ENCODE peak calls at places on chromosomes 16 and 17, in six cellular contexts. R is K562, C is A549, T is esophagus muscularis mucosa, X is H1, Q is transverse colon. G is an unnamed sample.

GRCh38 chr16:27791404-27791719 is 241.4 kb downstream of the KATNIP start:
- DNase-seq in R (no peak), C (no peak), T (no peak), X (no peak), Q (no peak), G (no peak)

GRCh38 chr17:57906910-57907309 is 48.3 kb downstream of the CUEDC1 start:
- DNase-seq in R (no peak), C (no peak), T (no peak), X (no peak), Q (no peak), G (no peak)

GRCh38 chr17:55634702-55635101 is 88.0 kb downstream of the TMEM100 start:
- DNase-seq in R (no peak), C (no peak), T (no peak), X (no peak), Q (no peak), G (no peak)

GRCh38 chr17:61551255-61551742 is 39.7 kb downstream of the NACA2 start:
- DNase-seq in R (peak), C (peak), T (no peak), X (no peak), Q (no peak), G (no peak)

GRCh38 chr17:9814337-9814945 is 7.4 kb downstream of the GSG1L2 start:
- DNase-seq in R (no peak), C (no peak), T (no peak), X (no peak), Q (no peak), G (no peak)

GRCh38 chr17:66567234-66568170 is 265.1 kb downstream of the PRKCA start:
- DNase-seq in R (peak), C (peak), T (peak), X (peak), Q (peak), G (peak)

GRCh38 chr16:23254338-23254737 is 47.8 kb upstream of the SCNN1B start:
- DNase-seq in R (peak), C (no peak), T (no peak), X (no peak), Q (no peak), G (no peak)

GRCh38 chr16:88383401-88384221 is 852 bp downstream of the ZNF469 start:
- DNase-seq in R (peak), C (peak), T (no peak), X (no peak), Q (no peak), G (no peak)

GRCh38 chr17:78950870-78951269 is 25.7 kb upstream of the TIMP2 start:
- DNase-seq in R (no peak), C (no peak), T (no peak), X (no peak), Q (no peak), G (no peak)

GRCh38 chr16:72787519-72788268 is 260.2 kb downstream of the ZFHX3 start:
- DNase-seq in R (no peak), C (no peak), T (peak), X (peak), Q (peak), G (peak)

GRCh38 chr17:68343976-68344375 is 52.7 kb downstream of the ARSG start:
- DNase-seq in R (no peak), C (no peak), T (no peak), X (no peak), Q (no peak), G (no peak)

GRCh38 chr17:21075739-21076085 is 32.9 kb upstream of the USP22 start:
- DNase-seq in R (no peak), C (no peak), T (no peak), X (no peak), Q (no peak), G (no peak)

GRCh38 chr16:71426069-71426879 is 15.6 kb downstream of the TLE7 start:
- DNase-seq in R (peak), C (peak), T (no peak), X (peak), Q (peak), G (no peak)

GRCh38 chr17:28960256-28961106 is 9.2 kb upstream of the PHF12 start:
- DNase-seq in R (no peak), C (no peak), T (no peak), X (no peak), Q (no peak), G (no peak)

GRCh38 chr17:309361-309888 is 43.2 kb downstream of the RPH3AL start:
- DNase-seq in R (peak), C (peak), T (no peak), X (peak), Q (no peak), G (no peak)

GRCh38 chr16:79901522-79901921 is 301.0 kb upstream of the MAF start:
- DNase-seq in R (no peak), C (no peak), T (no peak), X (no peak), Q (no peak), G (no peak)

GRCh38 chr17:12667299-12667958 is 1.7 kb downstream of the MYOCD start:
- DNase-seq in R (no peak), C (peak), T (no peak), X (peak), Q (peak), G (no peak)

GRCh38 chr17:48179071-48179945 is 71.7 kb downstream of the SNX11 start:
- DNase-seq in R (no peak), C (no peak), T (no peak), X (no peak), Q (no peak), G (no peak)

GRCh38 chr17:62672957-62673356 is 45.5 kb downstream of the MRC2 start:
- DNase-seq in R (no peak), C (no peak), T (no peak), X (no peak), Q (no peak), G (no peak)

GRCh38 chr16:23748630-23749029 is 6.2 kb upstream of the CHP2 start:
- DNase-seq in R (no peak), C (no peak), T (no peak), X (no peak), Q (no peak), G (no peak)

GRCh38 chr17:77228224-77229215 is 87.8 kb downstream of the SEC14L1 start:
- DNase-seq in R (no peak), C (no peak), T (no peak), X (no peak), Q (no peak), G (no peak)

GRCh38 chr17:67138392-67138791 is 94.0 kb downstream of the CACNG1 start:
- DNase-seq in R (no peak), C (no peak), T (no peak), X (no peak), Q (no peak), G (no peak)

GRCh38 chr16:8257561-8257960 is 332.8 kb downstream of the TMEM114 start:
- DNase-seq in R (no peak), C (no peak), T (peak), X (no peak), Q (no peak), G (no peak)

GRCh38 chr17:57034807-57035754 is 50.0 kb upstream of the AKAP1 start:
- DNase-seq in R (no peak), C (no peak), T (no peak), X (no peak), Q (peak), G (no peak)

GRCh38 chr16:2365397-2365796 is 24.9 kb upstream of the ABCA3 start:
- DNase-seq in R (no peak), C (no peak), T (no peak), X (no peak), Q (no peak), G (no peak)

GRCh38 chr17:67157732-67158639 is 87.0 kb downstream of the HELZ start:
- DNase-seq in R (peak), C (peak), T (no peak), X (no peak), Q (no peak), G (no peak)

GRCh38 chr17:10812674-10813073 is 8.8 kb upstream of the TMEM238L start:
- DNase-seq in R (no peak), C (no peak), T (no peak), X (no peak), Q (peak), G (no peak)

GRCh38 chr17:43942286-43942685 is at the start of gene PPY:
- DNase-seq in R (no peak), C (no peak), T (no peak), X (no peak), Q (no peak), G (no peak)

GRCh38 chr17:43946766-43947165 is 4.5 kb upstream of the PPY start:
- DNase-seq in R (no peak), C (no peak), T (no peak), X (no peak), Q (no peak), G (no peak)

GRCh38 chr17:43945074-43945824 is 3.0 kb upstream of the PPY start:
- DNase-seq in R (no peak), C (no peak), T (no peak), X (no peak), Q (no peak), G (no peak)

GRCh38 chr17:43940630-43941029 is 1.6 kb downstream of the PPY start:
- DNase-seq in R (peak), C (peak), T (no peak), X (peak), Q (no peak), G (no peak)

GRCh38 chr17:43943769-43944418 is 1.6 kb upstream of the PPY start:
- DNase-seq in R (peak), C (peak), T (peak), X (peak), Q (peak), G (peak)
- TF ChIP-seq CTCF in R (peak), C (peak), T (peak), X (peak), Q (peak), G (peak)

DNA sequence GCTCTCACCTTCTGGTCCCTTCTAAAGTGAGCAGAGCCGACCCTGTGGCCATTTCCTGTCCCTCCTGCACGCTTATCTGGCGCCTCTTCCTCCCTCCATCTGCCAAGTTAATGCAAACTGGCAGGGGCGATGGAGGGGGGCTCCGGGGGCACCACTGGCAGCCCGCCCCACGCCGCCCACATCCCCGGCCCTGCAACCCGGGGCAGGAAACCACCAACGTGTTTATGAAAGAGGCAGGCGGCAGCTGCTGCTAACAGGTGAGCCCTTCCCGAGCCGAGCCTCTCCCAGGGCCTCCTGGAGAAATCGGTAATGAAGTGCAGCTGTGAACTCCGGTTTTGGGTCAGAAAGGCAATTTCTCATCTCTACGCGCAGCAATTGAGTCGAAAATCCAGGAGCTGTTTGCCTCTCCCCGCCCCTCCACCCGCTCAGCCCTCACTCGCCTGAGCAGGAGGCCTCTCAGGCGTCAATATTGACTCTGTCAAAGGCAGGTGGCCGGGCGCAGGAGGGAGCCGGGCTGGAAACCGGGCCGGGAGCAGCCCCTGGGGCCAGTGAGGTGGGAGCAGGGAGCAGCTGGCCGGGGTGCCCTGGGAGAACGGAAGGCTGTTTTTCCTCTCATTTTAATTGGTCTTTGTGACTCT is 164.4 kb upstream of the GSE1 start:
- DNase-seq in R (no peak), C (no peak), T (no peak), X (no peak), Q (peak), G (no peak)
- TF ChIP-seq EP300 in R (no peak), C (no peak), T (no peak), X (no peak), Q (no peak), G (no peak)

GRCh38 chr17:7241783-7242716 is at the start of gene GABARAP:
- DNase-seq in R (peak), C (peak), T (peak), X (peak), Q (peak), G (peak)
- TF ChIP-seq POLR2A in R (peak), C (no peak), T (peak), X (peak), Q (peak), G (peak)

GRCh38 chr16:57299009-57299718 is 14.7 kb upstream of the PLLP start:
- DNase-seq in R (peak), C (peak), T (no peak), X (peak), Q (peak), G (no peak)

GRCh38 chr16:57301126-57301817 is 16.8 kb upstream of the PLLP start:
- DNase-seq in R (no peak), C (no peak), T (no peak), X (no peak), Q (no peak), G (no peak)

GRCh38 chr16:57297856-57298255 is 13.4 kb upstream of the PLLP start:
- DNase-seq in R (no peak), C (no peak), T (no peak), X (no peak), Q (no peak), G (no peak)

GRCh38 chr16:57300387-57301125 is 16.1 kb upstream of the PLLP start:
- DNase-seq in R (peak), C (peak), T (peak), X (peak), Q (peak), G (peak)

GRCh38 chr16:57299719-57300386 is 15.4 kb upstream of the PLLP start:
- DNase-seq in R (peak), C (peak), T (peak), X (peak), Q (peak), G (peak)
- TF ChIP-seq CTCF in R (no peak), C (no peak), T (no peak), X (no peak), Q (peak), G (peak)